ENCODE peak calls at places on chromosomes 5 and 9, in six cellular contexts. E is kidney epithelial cell, R is WERI-Rb-1, I is A549, Y is thoracic aorta, D is sigmoid colon. Z is an unnamed sample.

GRCh38 chr9:18688581-18688980 is 214.6 kb downstream of the ADAMTSL1 start:
- DNase-seq in D (no peak), Y (no peak), E (no peak), R (no peak), I (no peak), Z (no peak)

GRCh38 chr5:14776640-14777039 is 94.9 kb downstream of the ANKH start:
- DNase-seq in D (no peak), Y (no peak), I (no peak), E (no peak), R (no peak), Z (no peak)

GRCh38 chr9:19517202-19517942 is 108.6 kb downstream of the ACER2 start:
- DNase-seq in I (no peak), R (peak; percentile 56), Y (no peak), E (no peak), D (no peak), Z (peak; percentile 1)

GRCh38 chr5:163347671-163348070 is 89.7 kb upstream of the CCNG1 start:
- DNase-seq in E (peak; percentile 10), I (peak; percentile 70), Y (no peak), R (peak; percentile 45), D (no peak), Z (peak; percentile 81)

GRCh38 chr9:131469369-131469768 is 33.3 kb upstream of the POMT1 start:
- DNase-seq in Y (no peak), R (no peak), E (no peak), I (no peak), D (no peak), Z (no peak)

GRCh38 chr5:75510417-75510835 is 1.0 kb downstream of the CERT1 start:
- DNase-seq in I (no peak), D (no peak), Y (no peak), R (no peak), E (no peak), Z (no peak)

GRCh38 chr5:156330141-156330870 is 3.3 kb downstream of the SGCD start:
- DNase-seq in Y (no peak), I (no peak), E (no peak), R (no peak), D (no peak), Z (no peak)

GRCh38 chr9:127187231-127187956 is 65.0 kb upstream of the ANGPTL2 start:
- DNase-seq in R (no peak), E (peak; percentile 91), D (peak; percentile 94), Y (peak; percentile 68), I (peak; percentile 55), Z (peak; percentile 39)

GRCh38 chr9:125476645-125477044 is 215.0 kb downstream of the GAPVD1 start:
- DNase-seq in Y (no peak), D (no peak), I (no peak), E (no peak), R (no peak), Z (no peak)

GRCh38 chr9:124266139-124266825 is 8.5 kb downstream of the NEK6 start:
- DNase-seq in R (no peak), D (no peak), E (no peak), Y (no peak), I (no peak), Z (no peak)

GRCh38 chr9:127905788-127906191 is 6.4 kb upstream of the ST6GALNAC6 start:
- DNase-seq in D (no peak), Y (no peak), R (no peak), I (no peak), E (no peak), Z (no peak)

GRCh38 chr5:3538886-3539285 is 56.7 kb upstream of the IRX1 start:
- DNase-seq in I (no peak), D (no peak), Y (no peak), E (no peak), R (no peak), Z (no peak)

GRCh38 chr5:1514027-1514818 is 9.5 kb downstream of the LPCAT1 start:
- DNase-seq in R (peak; percentile 8), E (no peak), Y (peak; percentile 1), D (peak; percentile 56), I (no peak), Z (no peak)

GRCh38 chr5:125139590-125139989 is 393.2 kb upstream of the ZNF608 start:
- DNase-seq in Y (no peak), I (no peak), E (no peak), D (no peak), R (no peak), Z (no peak)

GRCh38 chr5:135991381-135991907 is 36.7 kb upstream of the LECT2 start:
- DNase-seq in R (no peak), E (no peak), Y (no peak), I (no peak), D (no peak), Z (no peak)

GRCh38 chr5:139648205-139649081 is at the start of gene CXXC5:
- DNase-seq in E (no peak), D (peak; percentile 92), R (peak; percentile 91), Y (no peak), I (peak; percentile 81), Z (peak; percentile 93)

GRCh38 chr9:113579270-113580040 is 115.9 kb downstream of the RGS3 start:
- DNase-seq in D (peak; percentile 81), R (no peak), Y (no peak), E (no peak), I (no peak), Z (no peak)

GRCh38 chr5:121630402-121630801 is 221.3 kb upstream of the FTMT start:
- DNase-seq in R (no peak), D (no peak), I (peak; percentile 33), Y (no peak), E (no peak), Z (peak; percentile 3)

GRCh38 chr5:111512026-111512405 is 319 bp downstream of the STARD4 start:
- DNase-seq in Y (peak; percentile 9), R (no peak), I (peak; percentile 34), D (peak; percentile 77), E (no peak), Z (peak; percentile 23)

GRCh38 chr9:100595391-100596199 is 17.7 kb downstream of the CAVIN4 start:
- DNase-seq in D (no peak), Y (no peak), R (peak; percentile 56), I (peak; percentile 57), E (no peak), Z (peak; percentile 80)

GRCh38 chr5:178940569-178941360 is at the start of gene ZNF454:
- DNase-seq in D (peak; percentile 97), I (no peak), Y (peak; percentile 41), R (no peak), E (peak; percentile 87), Z (peak; percentile 84)

GRCh38 chr5:139667001-139667729 is 19.0 kb downstream of the CXXC5 start:
- DNase-seq in D (no peak), R (no peak), Y (no peak), I (no peak), E (no peak), Z (no peak)

GRCh38 chr9:121700831-121701419 is 49.5 kb downstream of the DAB2IP start:
- DNase-seq in I (no peak), R (no peak), Y (no peak), D (no peak), E (no peak), Z (no peak)

GRCh38 chr5:12645582-12645981 is 741.3 kb upstream of the CTNND2 start:
- DNase-seq in E (no peak), I (no peak), Y (no peak), R (no peak), D (no peak), Z (no peak)
- H3K4me3 ChIP-seq in E (no peak overlapping the region), I (no peak overlapping the region), Y (no peak overlapping the region), R (no peak overlapping the region), D (no peak overlapping the region), Z (no peak overlapping the region)

DNA sequence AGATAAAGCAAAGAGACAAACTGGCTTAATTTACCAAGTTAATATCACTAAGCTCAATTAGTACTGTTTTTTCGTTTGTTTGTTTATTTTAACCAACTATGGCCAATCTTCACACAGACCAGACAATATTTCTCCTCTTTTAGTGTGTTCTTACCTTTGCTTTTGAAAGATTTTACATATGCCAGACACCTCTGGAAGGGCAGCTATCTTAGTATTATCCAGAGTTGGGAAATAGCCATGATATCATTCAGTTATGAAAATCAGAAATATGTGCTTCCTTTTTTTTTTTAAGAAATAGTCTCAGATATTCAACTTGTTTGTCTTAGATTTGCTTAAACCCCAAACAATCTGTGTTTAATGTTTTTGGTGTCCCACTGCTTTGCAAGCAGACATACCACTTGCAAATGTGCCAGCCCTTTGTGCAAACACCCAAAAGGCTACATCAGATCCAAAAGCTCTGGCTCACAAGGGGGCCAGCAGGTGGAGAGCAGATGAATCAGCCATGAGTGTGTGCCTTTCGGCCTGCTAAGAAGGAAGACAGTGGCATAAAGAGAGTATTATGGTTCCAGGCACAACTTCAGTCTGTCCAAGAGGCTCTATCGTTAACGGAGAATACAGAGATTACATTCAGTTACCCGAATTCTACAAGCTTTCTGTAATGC is 147.6 kb downstream of the EFNA5 start:
- DNase-seq in I (peak; percentile 63), Y (no peak), D (no peak), R (no peak), E (no peak), Z (no peak)
- TF ChIP-seq CTCF in I (no peak), Y (no peak), D (no peak), R (no peak), E (no peak), Z (no peak)

DNA sequence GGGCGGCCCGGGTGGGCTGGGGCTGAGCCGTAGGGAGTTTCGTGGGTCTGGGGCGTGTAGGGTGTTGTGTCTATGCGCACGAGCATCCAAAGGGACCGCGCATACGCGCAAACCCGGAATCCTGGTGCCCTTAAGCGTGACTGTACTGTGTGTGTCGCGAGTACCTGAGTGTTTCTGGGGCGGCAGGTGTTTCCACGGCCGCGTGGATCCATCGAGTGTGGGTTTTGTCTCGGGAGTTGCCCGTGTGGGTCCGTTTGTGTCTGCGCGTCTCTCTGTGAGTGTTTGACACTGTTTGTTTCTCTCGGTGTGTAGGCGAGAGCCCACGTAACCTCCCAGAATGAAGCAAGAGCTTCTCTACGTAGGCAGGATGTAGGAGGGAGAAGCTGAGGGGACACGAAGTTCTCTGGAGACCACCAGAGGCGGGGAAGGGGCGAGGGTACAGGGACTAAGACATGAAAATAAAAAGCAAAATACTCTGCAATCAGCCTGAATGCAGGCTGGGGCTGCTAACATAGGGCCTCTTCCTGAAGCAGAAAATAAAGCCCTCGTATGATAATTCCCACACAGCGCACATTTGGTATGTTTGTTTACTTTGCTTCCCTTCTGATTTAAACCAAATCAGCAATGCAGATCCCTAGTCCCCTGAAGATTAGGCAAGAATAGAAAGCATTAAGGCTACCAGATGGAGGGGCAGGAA is 583 bp upstream of the BRINP1 start:
- DNase-seq in R (no peak), I (no peak), Y (no peak), E (no peak), D (no peak), Z (no peak)
- H3K4me3 ChIP-seq in R (peak overlapping the region; percentile 69), I (peak overlapping the region; percentile 45), Y (peak overlapping the region; percentile 63), E (peak overlapping the region; percentile 52), D (no peak overlapping the region), Z (no peak overlapping the region)

DNA sequence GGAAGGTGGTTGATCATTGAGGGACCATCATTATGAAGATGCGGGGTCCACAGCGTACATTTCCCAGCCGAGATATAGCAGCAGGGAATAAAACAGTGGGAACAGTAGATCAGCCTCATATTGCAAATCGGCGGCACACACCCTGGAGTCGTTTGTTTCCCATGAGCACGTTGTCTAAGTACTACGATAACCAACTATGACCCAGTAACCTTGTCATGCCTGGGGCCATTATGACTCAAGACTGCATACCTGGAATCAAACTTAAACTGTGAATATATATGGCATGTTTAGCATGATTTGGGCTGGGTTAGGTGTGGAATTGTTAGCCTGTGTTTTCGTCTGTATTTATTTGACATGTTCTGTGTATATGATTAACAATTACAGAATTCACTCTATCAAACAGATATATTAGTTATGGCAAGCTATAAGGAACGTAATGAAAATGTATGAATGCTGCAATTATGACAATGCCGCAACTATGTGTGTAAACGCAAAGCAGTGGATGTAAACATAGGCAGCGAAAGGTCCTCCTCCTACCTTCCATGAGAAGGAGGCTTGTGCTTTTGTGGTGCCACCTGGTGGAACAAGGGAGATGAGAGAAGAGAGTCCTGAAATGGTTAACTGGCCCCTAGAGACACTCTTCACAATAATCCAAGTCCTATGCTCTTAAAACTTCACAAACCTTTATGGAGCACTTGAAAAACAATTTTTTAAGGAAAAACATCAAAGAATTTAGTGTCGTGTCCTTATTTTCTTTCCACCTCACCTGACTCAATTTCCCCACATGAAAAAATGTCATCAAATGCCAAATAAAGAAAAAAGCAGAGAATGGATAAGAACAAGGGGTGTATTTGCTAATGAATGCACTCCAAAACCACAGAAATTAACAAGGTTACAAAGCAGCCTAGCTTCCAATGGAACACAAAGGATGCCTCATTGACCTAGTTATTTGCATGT is 47.1 kb downstream of the SEMA5A start:
- DNase-seq in D (no peak), R (peak; percentile 71), Y (no peak), I (peak; percentile 21), E (no peak), Z (peak; percentile 34)
- TF ChIP-seq CTCF in D (no peak), R (peak; percentile 82), Y (no peak), I (peak; percentile 11), E (peak; percentile 51), Z (peak; percentile 35)

Z was measured in A673.